ENCODE peak calls at places on chromosomes 6 and 20, in five cellular contexts. One of them, this sample, is unnamed.

GRCh38 chr6:41723936-41724637 is 11.3 kb downstream of the TFEB start:
- DNase-seq in psoas muscle: no peak
- DNase-seq in fibroblast of pulmonary artery: no peak
- DNase-seq in CD8-positive, alpha-beta T cell: no peak
- DNase-seq in prostate gland: no peak
- DNase-seq in this sample: no peak

GRCh38 chr6:39848171-39848570 is 56.0 kb downstream of the DAAM2 start:
- DNase-seq in psoas muscle: no peak
- DNase-seq in fibroblast of pulmonary artery: no peak
- DNase-seq in CD8-positive, alpha-beta T cell: no peak
- DNase-seq in prostate gland: no peak
- DNase-seq in this sample: no peak

GRCh38 chr20:57255183-57255582 is 11.3 kb downstream of the BMP7 start:
- DNase-seq in psoas muscle: no peak
- DNase-seq in fibroblast of pulmonary artery: no peak
- DNase-seq in CD8-positive, alpha-beta T cell: no peak
- DNase-seq in prostate gland: no peak
- DNase-seq in this sample: no peak

GRCh38 chr6:134035823-134036296 is 16.6 kb downstream of the SLC2A12 start:
- DNase-seq in psoas muscle: no peak
- DNase-seq in fibroblast of pulmonary artery: peak; percentile 60
- DNase-seq in CD8-positive, alpha-beta T cell: no peak
- DNase-seq in prostate gland: peak; percentile 46
- DNase-seq in this sample: no peak

GRCh38 chr20:8647868-8648495 is 420.9 kb upstream of the PLCB4 start:
- DNase-seq in psoas muscle: peak; percentile 17
- DNase-seq in fibroblast of pulmonary artery: peak; percentile 92
- DNase-seq in CD8-positive, alpha-beta T cell: no peak
- DNase-seq in prostate gland: no peak
- DNase-seq in this sample: no peak

GRCh38 chr6:125819927-125820326 is 29.2 kb downstream of the NCOA7 start:
- DNase-seq in psoas muscle: no peak
- DNase-seq in fibroblast of pulmonary artery: no peak
- DNase-seq in CD8-positive, alpha-beta T cell: no peak
- DNase-seq in prostate gland: no peak
- DNase-seq in this sample: no peak

GRCh38 chr6:38867726-38868125 is 152.6 kb downstream of the DNAH8 start:
- DNase-seq in psoas muscle: no peak
- DNase-seq in fibroblast of pulmonary artery: no peak
- DNase-seq in CD8-positive, alpha-beta T cell: no peak
- DNase-seq in prostate gland: no peak
- DNase-seq in this sample: no peak

GRCh38 chr6:45710304-45710821 is 305.3 kb downstream of the CLIC5 start:
- DNase-seq in psoas muscle: no peak
- DNase-seq in fibroblast of pulmonary artery: peak; percentile 56
- DNase-seq in CD8-positive, alpha-beta T cell: no peak
- DNase-seq in prostate gland: no peak
- DNase-seq in this sample: peak; percentile 45

GRCh38 chr6:29696147-29697129 is 15.5 kb upstream of the ZFP57 start:
- DNase-seq in psoas muscle: no peak
- DNase-seq in fibroblast of pulmonary artery: peak; percentile 35
- DNase-seq in CD8-positive, alpha-beta T cell: no peak
- DNase-seq in prostate gland: no peak
- DNase-seq in this sample: no peak

GRCh38 chr20:25195962-25196700 is 619 bp downstream of the ENTPD6 start:
- DNase-seq in psoas muscle: no peak
- DNase-seq in fibroblast of pulmonary artery: no peak
- DNase-seq in CD8-positive, alpha-beta T cell: peak; percentile 21
- DNase-seq in prostate gland: peak; percentile 65
- DNase-seq in this sample: no peak

GRCh38 chr20:31883829-31884228 is 13.4 kb downstream of the TTLL9 start:
- DNase-seq in psoas muscle: no peak
- DNase-seq in fibroblast of pulmonary artery: no peak
- DNase-seq in CD8-positive, alpha-beta T cell: no peak
- DNase-seq in prostate gland: no peak
- DNase-seq in this sample: no peak

GRCh38 chr20:31877684-31878083 is 7.2 kb downstream of the TTLL9 start:
- DNase-seq in psoas muscle: no peak
- DNase-seq in fibroblast of pulmonary artery: no peak
- DNase-seq in CD8-positive, alpha-beta T cell: no peak
- DNase-seq in prostate gland: no peak
- DNase-seq in this sample: no peak

GRCh38 chr20:31881945-31882344 is 11.5 kb downstream of the TTLL9 start:
- DNase-seq in psoas muscle: no peak
- DNase-seq in fibroblast of pulmonary artery: no peak
- DNase-seq in CD8-positive, alpha-beta T cell: no peak
- DNase-seq in prostate gland: no peak
- DNase-seq in this sample: no peak

DNA sequence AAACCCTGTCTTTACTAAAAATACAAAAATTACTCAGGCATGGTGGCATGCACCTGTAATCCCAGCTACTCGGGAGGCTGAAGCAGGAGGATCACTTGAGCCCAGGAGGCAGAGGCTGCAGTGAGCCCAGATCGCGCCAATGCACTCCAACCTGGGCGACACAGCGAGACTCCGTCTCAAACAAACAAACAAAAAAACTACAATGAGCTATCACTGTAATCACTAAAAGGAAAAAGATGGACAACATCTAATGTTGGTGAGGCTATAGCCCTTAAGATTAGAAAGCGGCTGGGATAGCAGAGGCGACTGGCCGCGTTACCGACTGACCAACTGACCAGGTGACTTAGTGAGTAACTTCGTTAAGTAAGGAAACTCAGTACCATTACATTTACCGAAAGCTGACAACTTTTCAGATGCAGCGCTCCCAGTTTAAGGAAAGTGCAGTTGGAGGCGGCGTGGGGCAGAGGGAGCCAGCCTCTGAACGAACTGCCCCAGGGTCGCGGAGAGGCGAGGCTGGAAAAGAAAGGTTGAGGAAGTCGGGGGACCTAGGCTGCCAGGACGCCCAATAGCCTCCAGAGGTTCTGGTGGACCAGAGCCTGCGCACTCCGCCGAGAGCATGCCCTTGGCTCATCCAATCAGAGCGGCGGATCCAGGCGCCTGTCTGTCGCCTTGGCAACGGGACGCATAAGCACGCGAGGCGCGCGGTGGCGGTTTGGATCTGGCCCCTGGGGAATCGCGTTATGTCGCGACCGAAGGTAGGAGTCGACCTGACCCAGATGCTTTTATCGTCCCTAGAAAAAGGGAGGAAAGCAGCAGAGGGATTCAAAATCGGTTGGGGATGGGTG is 8.9 kb downstream of the TTLL9 start:
- DNase-seq in psoas muscle: peak; percentile 93
- DNase-seq in fibroblast of pulmonary artery: peak; percentile 96
- DNase-seq in CD8-positive, alpha-beta T cell: peak; percentile 76
- DNase-seq in prostate gland: peak; percentile 96
- DNase-seq in this sample: peak; percentile 81
- TF ChIP-seq CTCF in psoas muscle: peak; percentile 6
- TF ChIP-seq CTCF in fibroblast of pulmonary artery: no peak
- TF ChIP-seq CTCF in CD8-positive, alpha-beta T cell: no peak
- TF ChIP-seq CTCF in prostate gland: no peak
- TF ChIP-seq CTCF in this sample: no peak

DNA sequence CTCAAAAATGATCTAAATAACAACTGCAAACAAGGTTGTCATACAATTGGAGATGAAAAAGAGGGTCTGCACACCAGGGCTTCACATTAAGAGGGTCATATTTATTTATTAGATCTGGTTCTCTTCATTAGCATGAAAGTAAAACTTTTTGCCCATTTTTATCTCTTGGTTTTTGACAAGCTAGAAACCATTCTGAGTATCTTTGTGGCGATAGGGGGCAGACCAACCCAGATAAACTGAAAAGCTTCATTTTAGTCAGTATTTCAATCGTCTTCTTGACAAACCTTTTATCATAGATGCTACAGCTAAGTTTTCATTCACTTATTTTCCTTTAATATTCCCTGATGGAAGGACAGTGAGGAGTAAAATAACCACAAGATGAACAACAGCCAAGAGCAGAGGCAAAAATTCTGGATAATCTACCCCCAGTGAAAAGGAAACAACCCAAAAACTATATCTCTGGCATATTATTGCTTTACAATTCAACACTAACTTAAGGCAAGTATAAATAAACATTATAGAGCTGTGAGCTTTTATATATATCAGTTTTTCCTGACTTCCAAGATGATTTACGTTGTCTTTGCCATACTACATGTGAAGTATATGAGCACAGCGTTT is 45.2 kb downstream of the THEMIS start:
- DNase-seq in psoas muscle: no peak
- DNase-seq in fibroblast of pulmonary artery: peak; percentile 65
- DNase-seq in CD8-positive, alpha-beta T cell: peak; percentile 60
- DNase-seq in prostate gland: no peak
- DNase-seq in this sample: no peak
- TF ChIP-seq CTCF in psoas muscle: peak; percentile 34
- TF ChIP-seq CTCF in fibroblast of pulmonary artery: peak; percentile 66
- TF ChIP-seq CTCF in CD8-positive, alpha-beta T cell: peak; percentile 69
- TF ChIP-seq CTCF in prostate gland: peak; percentile 15
- TF ChIP-seq CTCF in this sample: no peak

GRCh38 chr20:62376112-62377063 is 9.3 kb upstream of the LAMA5 start:
- DNase-seq in psoas muscle: no peak
- DNase-seq in fibroblast of pulmonary artery: peak; percentile 62
- DNase-seq in CD8-positive, alpha-beta T cell: no peak
- DNase-seq in prostate gland: no peak
- DNase-seq in this sample: no peak
- TF ChIP-seq CTCF in psoas muscle: peak; percentile 62
- TF ChIP-seq CTCF in fibroblast of pulmonary artery: peak; percentile 50
- TF ChIP-seq CTCF in CD8-positive, alpha-beta T cell: no peak
- TF ChIP-seq CTCF in prostate gland: no peak
- TF ChIP-seq CTCF in this sample: no peak

DNA sequence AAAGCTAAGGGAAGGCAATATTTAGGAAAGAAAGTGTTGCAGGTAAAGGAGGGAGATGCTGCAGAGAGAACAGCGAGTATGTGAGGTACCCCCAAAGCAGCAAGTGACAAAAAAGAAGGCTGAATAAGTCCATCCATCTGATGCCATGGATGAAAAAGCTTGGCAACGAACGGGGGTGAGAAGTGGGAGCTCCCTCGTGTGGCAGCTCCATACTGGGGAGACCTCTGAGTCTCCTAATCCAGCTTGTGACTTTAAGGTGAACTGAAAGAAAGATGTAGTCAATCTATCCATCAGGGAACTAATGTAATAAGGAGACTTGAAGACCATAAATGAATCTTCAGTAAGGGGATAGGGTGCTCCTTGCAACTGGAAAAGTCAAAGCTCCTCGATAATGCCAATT is 156.6 kb downstream of the OTOR start:
- DNase-seq in psoas muscle: no peak
- DNase-seq in fibroblast of pulmonary artery: no peak
- DNase-seq in CD8-positive, alpha-beta T cell: no peak
- DNase-seq in prostate gland: no peak
- DNase-seq in this sample: no peak
- TF ChIP-seq CTCF in psoas muscle: no peak
- TF ChIP-seq CTCF in fibroblast of pulmonary artery: no peak
- TF ChIP-seq CTCF in CD8-positive, alpha-beta T cell: no peak
- TF ChIP-seq CTCF in prostate gland: no peak
- TF ChIP-seq CTCF in this sample: no peak

GRCh38 chr6:54109611-54110010 is 1.6 kb upstream of the MLIP start:
- DNase-seq in psoas muscle: no peak
- DNase-seq in fibroblast of pulmonary artery: no peak
- DNase-seq in CD8-positive, alpha-beta T cell: no peak
- DNase-seq in prostate gland: no peak
- DNase-seq in this sample: no peak

GRCh38 chr6:54111341-54111740 is at the start of gene MLIP:
- DNase-seq in psoas muscle: no peak
- DNase-seq in fibroblast of pulmonary artery: no peak
- DNase-seq in CD8-positive, alpha-beta T cell: no peak
- DNase-seq in prostate gland: no peak
- DNase-seq in this sample: no peak

GRCh38 chr6:54114991-54115390 is 3.7 kb downstream of the MLIP start:
- DNase-seq in psoas muscle: no peak
- DNase-seq in fibroblast of pulmonary artery: no peak
- DNase-seq in CD8-positive, alpha-beta T cell: no peak
- DNase-seq in prostate gland: no peak
- DNase-seq in this sample: no peak

GRCh38 chr6:54115966-54116365 is 4.7 kb downstream of the MLIP start:
- DNase-seq in psoas muscle: no peak
- DNase-seq in fibroblast of pulmonary artery: no peak
- DNase-seq in CD8-positive, alpha-beta T cell: no peak
- DNase-seq in prostate gland: no peak
- DNase-seq in this sample: no peak

DNA sequence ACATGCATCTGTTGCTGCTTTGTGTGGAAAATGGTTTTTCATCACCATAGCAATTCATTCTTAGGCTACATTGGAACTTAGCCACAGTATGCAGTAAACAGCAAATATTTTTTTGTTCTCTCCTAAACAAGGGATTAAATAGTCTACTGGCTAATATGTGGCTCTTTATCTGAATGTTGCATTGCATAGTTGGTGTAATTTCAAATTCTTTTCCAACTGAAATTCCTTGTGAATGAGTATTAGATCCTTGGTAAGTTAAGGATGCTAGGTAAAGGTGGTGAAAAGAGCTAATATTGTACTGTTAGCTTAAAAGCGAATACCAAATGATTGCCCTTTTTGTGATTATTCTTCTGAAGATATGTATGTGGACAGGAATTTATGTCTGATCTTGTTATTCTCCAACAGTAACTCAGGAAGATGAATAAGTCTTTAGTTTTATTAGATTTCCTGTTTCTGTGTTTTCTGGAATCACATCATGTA is 968 bp downstream of the MLIP start:
- DNase-seq in psoas muscle: no peak
- DNase-seq in fibroblast of pulmonary artery: peak; percentile 62
- DNase-seq in CD8-positive, alpha-beta T cell: no peak
- DNase-seq in prostate gland: no peak
- DNase-seq in this sample: no peak
- TF ChIP-seq CTCF in psoas muscle: no peak
- TF ChIP-seq CTCF in fibroblast of pulmonary artery: no peak
- TF ChIP-seq CTCF in CD8-positive, alpha-beta T cell: no peak
- TF ChIP-seq CTCF in prostate gland: no peak
- TF ChIP-seq CTCF in this sample: no peak